ENCODE peak calls at places on chromosome 1, in seven cellular contexts. I is nephron progenitor cell, T is choroid plexus epithelial cell, J is mucosa of descending colon, B is tibial nerve, M is GM13977, Y is endothelial cell. X is an unnamed sample.

GRCh38 chr1:55131801-55132200 is 83.4 kb downstream of the USP24 start:
- DNase-seq in I (no peak), J (no peak), B (no peak), M (no peak), Y (no peak), T (peak), X (no peak)

GRCh38 chr1:201949491-201949890 is 3.1 kb upstream of the LMOD1 start:
- DNase-seq in M (no peak), J (no peak), Y (no peak), T (no peak), I (no peak), B (no peak), X (no peak)

GRCh38 chr1:208233546-208233945 is 10.6 kb downstream of the PLXNA2 start:
- DNase-seq in M (no peak), Y (peak), I (no peak), T (peak), J (peak), B (no peak), X (no peak)

GRCh38 chr1:113783254-113784103 is 24.2 kb upstream of the PHTF1 start:
- DNase-seq in T (peak), B (peak), Y (no peak), M (peak), J (peak), I (no peak), X (no peak)

GRCh38 chr1:226402615-226403521 is 5.0 kb downstream of the PARP1 start:
- DNase-seq in J (no peak), M (no peak), B (no peak), Y (no peak), I (no peak), T (no peak), X (no peak)

GRCh38 chr1:23376890-23377811 is 7.5 kb upstream of the ZNF436 start:
- DNase-seq in I (no peak), M (no peak), T (peak), B (no peak), Y (no peak), J (no peak), X (peak)

GRCh38 chr1:205395616-205396015 is 26.2 kb downstream of the LEMD1 start:
- DNase-seq in M (no peak), B (no peak), Y (no peak), J (no peak), I (no peak), T (no peak), X (no peak)

GRCh38 chr1:6414443-6414844 is 5.3 kb downstream of the HES2 start:
- DNase-seq in J (peak), T (peak), B (no peak), M (peak), Y (peak), I (no peak), X (peak)

GRCh38 chr1:30684881-30685795 is 38.2 kb downstream of the MATN1 start:
- DNase-seq in B (no peak), T (no peak), I (peak), J (peak), M (no peak), Y (peak), X (no peak)

GRCh38 chr1:6208723-6209660 is 3.1 kb downstream of the RNF207 start:
- DNase-seq in T (peak), B (no peak), I (peak), M (peak), J (peak), Y (peak), X (no peak)

GRCh38 chr1:12553963-12554362 is 64.0 kb downstream of the DHRS3 start:
- DNase-seq in B (no peak), M (no peak), J (no peak), Y (no peak), T (no peak), I (no peak), X (no peak)

GRCh38 chr1:17201201-17202021 is 3.5 kb upstream of the PADI1 start:
- DNase-seq in M (no peak), B (no peak), J (no peak), I (peak), T (no peak), Y (no peak), X (no peak)

GRCh38 chr1:116273042-116273783 is 99.8 kb upstream of the ATP1A1 start:
- DNase-seq in J (no peak), B (no peak), T (no peak), Y (no peak), M (no peak), I (no peak), X (no peak)

GRCh38 chr1:190226006-190226405 is 251.7 kb downstream of the BRINP3 start:
- DNase-seq in Y (no peak), B (no peak), M (no peak), T (peak), I (no peak), J (no peak), X (no peak)

GRCh38 chr1:114024049-114024448 is 44.8 kb downstream of the OLFML3 start:
- DNase-seq in M (no peak), Y (no peak), J (no peak), B (no peak), I (no peak), T (peak), X (no peak)

GRCh38 chr1:89609781-89610456 is 23.0 kb upstream of the LRRC8C start:
- DNase-seq in I (no peak), T (no peak), Y (no peak), M (no peak), J (no peak), B (no peak), X (no peak)

GRCh38 chr1:17207046-17207445 is 2.1 kb downstream of the PADI1 start:
- DNase-seq in B (peak), T (no peak), M (peak), Y (no peak), J (peak), I (no peak), X (no peak)

GRCh38 chr1:52032785-52033131 is 852 bp downstream of the KTI12 start:
- DNase-seq in B (peak), J (peak), M (peak), T (peak), Y (peak), I (peak), X (no peak)

GRCh38 chr1:157540852-157541251 is 11.5 kb downstream of the FCRL5 start:
- DNase-seq in B (no peak), I (no peak), T (no peak), J (no peak), Y (no peak), M (no peak), X (no peak)

GRCh38 chr1:43760745-43761343 is 53.5 kb downstream of the ST3GAL3 start:
- DNase-seq in I (no peak), T (no peak), M (no peak), Y (peak), J (no peak), B (no peak), X (no peak)

GRCh38 chr1:12276225-12276624 is 46.4 kb downstream of the VPS13D start:
- DNase-seq in Y (peak), B (no peak), I (peak), J (no peak), M (no peak), T (peak), X (peak)

GRCh38 chr1:1171551-1172340 is 1.9 kb upstream of the TTLL10 start:
- DNase-seq in Y (peak), J (no peak), B (no peak), I (peak), M (peak), T (no peak), X (no peak)

GRCh38 chr1:200266871-200267270 is 143.0 kb downstream of the ZNF281 start:
- DNase-seq in Y (no peak), I (no peak), T (no peak), M (no peak), B (no peak), J (no peak), X (no peak)

GRCh38 chr1:200262326-200262965 is 147.4 kb downstream of the ZNF281 start:
- DNase-seq in B (no peak), M (peak), Y (no peak), J (no peak), T (no peak), I (no peak), X (no peak)

GRCh38 chr1:200267458-200267857 is 142.4 kb downstream of the ZNF281 start:
- DNase-seq in M (no peak), I (no peak), T (no peak), B (no peak), Y (no peak), J (no peak), X (no peak)

GRCh38 chr1:200260587-200261335 is 149.1 kb downstream of the ZNF281 start:
- DNase-seq in J (no peak), M (no peak), B (no peak), I (no peak), Y (no peak), T (no peak), X (peak)

GRCh38 chr1:200263203-200263602 is 146.6 kb downstream of the ZNF281 start:
- DNase-seq in I (no peak), M (no peak), B (no peak), T (no peak), J (no peak), Y (no peak), X (no peak)
- TF ChIP-seq CTCF in I (no peak), M (no peak), B (no peak), T (no peak), J (no peak), Y (no peak), X (no peak)

DNA sequence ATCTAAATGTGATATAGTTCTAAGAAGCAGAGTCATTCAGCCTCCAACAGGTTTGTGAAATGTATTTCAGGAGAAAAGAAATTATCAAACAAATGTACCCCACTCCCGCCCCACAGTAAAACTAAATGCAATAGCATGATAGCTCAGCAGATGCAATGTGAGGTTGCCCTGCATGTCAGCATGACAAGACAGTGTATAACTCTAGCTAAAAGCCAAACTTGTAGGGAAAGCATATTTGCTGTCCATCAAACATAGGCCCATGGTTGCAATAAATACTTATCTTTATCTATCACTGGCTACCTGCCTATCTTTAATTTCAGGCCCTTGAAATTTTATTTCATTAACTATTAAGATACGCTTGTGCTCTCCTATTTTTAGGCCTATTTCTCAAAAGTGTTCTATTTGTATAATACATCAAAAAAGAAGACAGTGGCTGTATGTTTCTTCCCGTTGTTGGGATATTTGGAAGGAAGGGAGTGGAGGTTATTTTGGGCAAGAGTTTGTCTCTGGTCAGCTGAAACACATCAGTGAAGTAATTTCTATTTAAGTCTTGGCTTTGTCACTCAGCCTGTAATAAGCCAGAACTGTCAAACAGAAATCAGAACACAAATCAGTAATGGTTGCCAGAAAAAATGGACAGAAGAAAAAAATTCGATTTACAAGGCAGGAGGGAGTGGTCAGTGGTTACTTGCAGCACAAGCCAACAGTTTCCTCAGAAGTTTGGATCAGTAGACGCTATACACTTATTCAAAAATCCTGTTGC is 307.5 kb upstream of the ADGRL2 start:
- DNase-seq in Y (no peak), M (no peak), I (no peak), B (no peak), T (no peak), J (no peak), X (no peak)
- TF ChIP-seq CTCF in Y (no peak), M (no peak), I (no peak), B (no peak), T (no peak), J (no peak), X (no peak)

GRCh38 chr1:35451125-35451528 is 106.1 kb downstream of the KIAA0319L start:
- DNase-seq in T (peak), Y (peak), J (peak), M (peak), I (peak), B (peak), X (peak)

GRCh38 chr1:35452086-35452485 is 105.1 kb downstream of the KIAA0319L start:
- DNase-seq in T (peak), M (no peak), I (no peak), B (peak), Y (no peak), J (no peak), X (peak)

GRCh38 chr1:35449334-35450008 is 107.7 kb downstream of the KIAA0319L start:
- DNase-seq in Y (no peak), I (no peak), B (no peak), J (no peak), M (no peak), T (peak), X (peak)

GRCh38 chr1:35454175-35454574 is 103.0 kb downstream of the KIAA0319L start:
- DNase-seq in T (peak), B (no peak), I (no peak), M (no peak), J (no peak), Y (no peak), X (no peak)

GRCh38 chr1:35454616-35455015 is 102.6 kb downstream of the KIAA0319L start:
- DNase-seq in M (no peak), J (no peak), I (no peak), B (no peak), Y (no peak), T (peak), X (peak)
- TF ChIP-seq CTCF in M (peak), J (no peak), I (no peak), B (no peak), Y (no peak), T (peak), X (peak)

GRCh38 chr1:58325797-58326196 is 220.7 kb downstream of the OMA1 start:
- DNase-seq in I (no peak), Y (no peak), B (no peak), T (no peak), M (no peak), J (no peak), X (no peak)
- TF ChIP-seq CTCF in I (no peak), Y (no peak), B (no peak), T (no peak), M (no peak), J (no peak), X (no peak)

GRCh38 chr1:232953176-232953524 is 2.7 kb downstream of the NTPCR start:
- DNase-seq in Y (no peak), J (no peak), T (no peak), M (no peak), B (no peak), I (no peak), X (no peak)
- TF ChIP-seq CTCF in Y (peak), J (no peak), T (no peak), M (no peak), B (no peak), I (no peak), X (no peak)